ENCODE peak calls at places on chromosome 3, in five cellular contexts. K is uterus, Z is adipocyte, T is ovary, R is tibial artery. P is an unnamed sample.

GRCh38 chr3:43995078-43995928 is 246.4 kb upstream of the TOPAZ1 start:
- DNase-seq in K (no peak), Z (peak; percentile 75), T (no peak), R (no peak), P (peak; percentile 70)

GRCh38 chr3:131503328-131503650 is 518 bp upstream of the MRPL3 start:
- DNase-seq in K (no peak), Z (no peak), T (no peak), R (no peak), P (peak; percentile 94)

GRCh38 chr3:169771651-169772529 is 1.3 kb upstream of the MYNN start:
- DNase-seq in K (peak; percentile 56), Z (peak; percentile 88), T (peak; percentile 59), R (peak; percentile 47), P (peak; percentile 91)

GRCh38 chr3:177833392-177833791 is 636.1 kb upstream of the TBL1XR1 start:
- DNase-seq in K (no peak), Z (no peak), T (no peak), R (no peak), P (no peak)

GRCh38 chr3:31505353-31506048 is 27.2 kb upstream of the STT3B start:
- DNase-seq in K (no peak), Z (no peak), T (no peak), R (no peak), P (peak; percentile 24)

GRCh38 chr3:69203631-69204314 is 81.4 kb upstream of the LMOD3 start:
- DNase-seq in K (no peak), Z (no peak), T (no peak), R (no peak), P (no peak)

GRCh38 chr3:185283374-185283935 is 29.6 kb upstream of the EHHADH start:
- DNase-seq in K (no peak), Z (peak; percentile 12), T (no peak), R (no peak), P (no peak)

GRCh38 chr3:134330895-134331810 is 43.1 kb downstream of the AMOTL2 start:
- DNase-seq in K (no peak), Z (peak; percentile 86), T (no peak), R (peak; percentile 54), P (no peak)

GRCh38 chr3:104564045-104564643 is 802.6 kb upstream of the ALCAM start:
- DNase-seq in K (peak; percentile 21), Z (peak; percentile 55), T (peak; percentile 22), R (peak; percentile 69), P (peak; percentile 77)

GRCh38 chr3:66428733-66429132 is 72.1 kb downstream of the LRIG1 start:
- DNase-seq in K (peak; percentile 92), Z (peak; percentile 94), T (peak; percentile 84), R (peak; percentile 79), P (peak; percentile 89)

GRCh38 chr3:17941134-17941533 is 198.7 kb upstream of the TBC1D5 start:
- DNase-seq in K (no peak), Z (no peak), T (no peak), R (no peak), P (no peak)

GRCh38 chr3:46852839-46853355 is 10.3 kb downstream of the MYL3 start:
- DNase-seq in K (peak; percentile 6), Z (no peak), T (no peak), R (no peak), P (no peak)

GRCh38 chr3:181213347-181213746 is 223.8 kb upstream of the DNAJC19 start:
- DNase-seq in K (no peak), Z (no peak), T (no peak), R (no peak), P (no peak)

GRCh38 chr3:138845071-138845685 is 10.4 kb upstream of the PIK3CB start:
- DNase-seq in K (no peak), Z (no peak), T (no peak), R (no peak), P (no peak)

GRCh38 chr3:9214185-9214584 is 35.3 kb downstream of the SRGAP3 start:
- DNase-seq in K (no peak), Z (no peak), T (no peak), R (no peak), P (no peak)

GRCh38 chr3:123134671-123135070 is 67.1 kb upstream of the SEC22A start:
- DNase-seq in K (no peak), Z (no peak), T (no peak), R (no peak), P (no peak)

GRCh38 chr3:42900731-42901420 is 5.1 kb upstream of the ZNF662 start:
- DNase-seq in K (no peak), Z (no peak), T (no peak), R (no peak), P (no peak)

GRCh38 chr3:24396338-24396737 is 98.3 kb downstream of the THRB start:
- DNase-seq in K (no peak), Z (no peak), T (no peak), R (no peak), P (no peak)

GRCh38 chr3:160883373-160883772 is 127.3 kb downstream of the PPM1L start:
- DNase-seq in K (no peak), Z (no peak), T (no peak), R (no peak), P (no peak)

GRCh38 chr3:143525408-143525807 is 322.9 kb downstream of the SLC9A9 start:
- DNase-seq in K (no peak), Z (peak; percentile 76), T (no peak), R (no peak), P (no peak)

GRCh38 chr3:151016421-151016820 is 43.9 kb upstream of the CLRN1 start:
- DNase-seq in K (no peak), Z (peak; percentile 42), T (no peak), R (no peak), P (no peak)

GRCh38 chr3:16300881-16301359 is 35.9 kb downstream of the OXNAD1 start:
- DNase-seq in K (no peak), Z (no peak), T (no peak), R (no peak), P (no peak)

GRCh38 chr3:125045965-125046364 is 9.8 kb downstream of the HEG1 start:
- DNase-seq in K (no peak), Z (peak; percentile 79), T (no peak), R (no peak), P (peak; percentile 44)

GRCh38 chr3:127572186-127572585 is 18.3 kb downstream of the TPRA1 start:
- DNase-seq in K (no peak), Z (no peak), T (no peak), R (no peak), P (no peak)

GRCh38 chr3:144142151-144142855 is 170.7 kb downstream of the DIPK2A start:
- DNase-seq in K (no peak), Z (peak; percentile 77), T (peak; percentile 28), R (no peak), P (no peak)

GRCh38 chr3:171142985-171143384 is 116.5 kb upstream of the SLC2A2 start:
- DNase-seq in K (no peak), Z (peak; percentile 29), T (no peak), R (no peak), P (peak; percentile 34)

GRCh38 chr3:4478226-4478625 is 11.2 kb upstream of the SUMF1 start:
- DNase-seq in K (no peak), Z (no peak), T (no peak), R (no peak), P (no peak)

GRCh38 chr3:151403246-151403645 is 18.7 kb upstream of the P2RY12 start:
- DNase-seq in K (no peak), Z (peak; percentile 29), T (no peak), R (no peak), P (no peak)

GRCh38 chr3:196990654-196991053 is 22.0 kb upstream of the PIGZ start:
- DNase-seq in K (no peak), Z (no peak), T (no peak), R (no peak), P (no peak)

GRCh38 chr3:100024520-100025303 is 89.6 kb downstream of the FILIP1L start:
- DNase-seq in K (no peak), Z (no peak), T (peak; percentile 33), R (no peak), P (no peak)

GRCh38 chr3:71064288-71064975 is 519.1 kb downstream of the FOXP1 start:
- DNase-seq in K (peak; percentile 44), Z (peak; percentile 85), T (peak; percentile 60), R (peak; percentile 56), P (peak; percentile 51)

GRCh38 chr3:103662591-103662990 is 1227.8 kb downstream of the ZPLD1 start:
- DNase-seq in K (no peak), Z (no peak), T (no peak), R (no peak), P (no peak)

GRCh38 chr3:51954713-51955112 is 468 bp upstream of the GPR62 start:
- DNase-seq in K (no peak), Z (no peak), T (no peak), R (no peak), P (no peak)

GRCh38 chr3:52153389-52154096 is 680 bp downstream of the POC1A start:
- DNase-seq in K (no peak), Z (peak; percentile 49), T (no peak), R (no peak), P (no peak)

GRCh38 chr3:174815750-174816149 is 43.4 kb upstream of the NAALADL2 start:
- DNase-seq in K (no peak), Z (no peak), T (no peak), R (no peak), P (no peak)
- H3K4me1 ChIP-seq in K (no peaks in the 10 kb centered on the region), Z (no peaks in the 10 kb centered on the region), T (no peaks in the 10 kb centered on the region), R (no peaks in the 10 kb centered on the region), P (no peaks in the 10 kb centered on the region)

GRCh38 chr3:126466886-126467610 is 8.6 kb downstream of the ZXDC start:
- DNase-seq in K (peak; percentile 4), Z (no peak), T (no peak), R (peak; percentile 8), P (no peak)
- H3K4me1 ChIP-seq in K (no peaks in the 10 kb centered on the region), Z (peaks cover 20% of the 10 kb centered on the region), T (no peaks in the 10 kb centered on the region), R (peaks cover 6% of the 10 kb centered on the region), P (peaks cover 9% of the 10 kb centered on the region)

DNA sequence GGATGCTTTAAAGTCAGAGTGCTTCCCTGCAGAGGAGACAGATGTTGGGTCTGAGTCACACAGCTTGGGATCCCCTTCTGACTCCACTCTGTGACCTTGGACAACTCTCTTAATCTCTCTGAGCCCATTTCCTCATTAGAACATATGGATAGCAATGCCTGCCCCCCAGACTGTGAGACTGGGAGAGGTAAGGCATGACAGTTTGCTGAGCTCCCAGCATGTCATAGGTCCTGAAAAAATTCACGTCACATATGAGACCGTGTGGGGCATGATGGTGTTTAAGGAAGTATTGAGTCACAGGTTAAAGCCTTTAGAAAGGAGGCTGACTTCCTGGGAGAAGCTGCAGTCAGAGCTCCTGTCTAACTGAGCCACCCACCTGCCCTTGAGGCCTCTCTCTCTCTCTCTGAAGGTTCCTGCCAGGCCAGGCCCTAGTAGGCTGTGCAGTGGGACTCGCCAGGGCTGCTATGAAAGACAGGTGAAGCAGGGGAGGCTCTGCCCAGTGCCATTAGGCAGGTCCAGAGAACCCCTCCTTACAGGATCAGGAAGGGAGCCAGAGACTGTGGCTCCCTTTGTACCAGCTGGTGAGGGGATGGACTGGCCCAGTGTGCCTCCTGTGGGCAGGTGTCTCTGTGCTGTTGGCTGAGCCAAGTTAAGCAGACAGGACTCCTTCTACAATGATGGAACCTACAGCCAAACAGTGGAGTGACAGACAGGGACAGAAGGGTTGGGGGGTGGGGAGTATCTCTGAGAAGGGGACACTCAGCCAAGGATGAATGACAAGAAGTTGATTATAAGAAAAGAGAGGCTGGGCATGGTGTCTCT is 19.5 kb upstream of the DOCK3 start:
- DNase-seq in K (no peak), Z (no peak), T (no peak), R (no peak), P (no peak)
- H3K4me1 ChIP-seq in K (no peaks in the 10 kb centered on the region), Z (no peaks in the 10 kb centered on the region), T (no peaks in the 10 kb centered on the region), R (no peaks in the 10 kb centered on the region), P (no peaks in the 10 kb centered on the region)

DNA sequence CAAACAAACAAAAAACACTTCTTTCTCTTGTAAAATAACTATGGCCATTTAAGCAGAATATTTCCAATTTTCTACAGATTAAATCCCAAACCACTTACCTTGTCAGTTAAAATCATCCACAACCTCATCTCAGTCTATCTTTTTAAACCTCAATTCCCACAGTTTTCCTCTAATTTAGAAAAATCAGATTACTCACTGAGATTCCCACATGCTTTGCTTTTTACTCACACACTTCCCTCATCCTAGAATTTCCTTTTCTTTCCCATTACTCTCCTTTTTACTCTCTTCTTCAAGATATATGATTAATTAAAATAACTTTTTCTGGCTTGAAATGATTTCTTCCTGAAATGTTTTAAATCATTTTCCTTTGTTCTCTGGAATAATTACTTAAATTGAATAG is 790.7 kb downstream of the ROBO1 start:
- DNase-seq in K (no peak), Z (no peak), T (no peak), R (no peak), P (no peak)
- H3K4me1 ChIP-seq in K (no peaks in the 10 kb centered on the region), Z (peaks cover 22% of the 10 kb centered on the region), T (no peaks in the 10 kb centered on the region), R (no peaks in the 10 kb centered on the region), P (peaks cover 78% of the 10 kb centered on the region)

P was measured in A673.